ENCODE peak calls at places on chromosomes 7 and 10, in four cellular contexts. R is uterus, K is EL, T is neural crest cell. S is an unnamed sample.

GRCh38 chr7:142581341-142581740 is 167.9 kb upstream of the PRSS1 start:
- DNase-seq in R (no peak), K (peak), T (no peak), S (peak)

GRCh38 chr7:111846900-111847299 is 284.6 kb upstream of the IMMP2L start:
- DNase-seq in R (no peak), K (no peak), T (no peak), S (no peak)

GRCh38 chr10:51964630-51965029 is 265.2 kb upstream of the CSTF2T start:
- DNase-seq in R (no peak), K (no peak), T (no peak), S (no peak)

GRCh38 chr7:106167439-106168136 is 55.5 kb upstream of the SYPL1 start:
- DNase-seq in R (no peak), K (peak), T (no peak), S (no peak)

GRCh38 chr10:45373783-45374450 is at the start of gene ALOX5:
- DNase-seq in R (peak), K (no peak), T (no peak), S (no peak)

GRCh38 chr7:44889096-44889775 is 3.9 kb upstream of the PURB start:
- DNase-seq in R (no peak), K (no peak), T (no peak), S (no peak)

GRCh38 chr10:3892440-3893101 is 107.6 kb upstream of the KLF6 start:
- DNase-seq in R (no peak), K (peak), T (no peak), S (no peak)

GRCh38 chr7:28957822-28958234 is 302 bp downstream of the TRIL start:
- DNase-seq in R (peak), K (peak), T (no peak), S (peak)

GRCh38 chr10:70115948-70116682 is 16.5 kb downstream of the AIFM2 start:
- DNase-seq in R (peak), K (peak), T (peak), S (peak)

GRCh38 chr10:77305650-77306632 is 331.7 kb downstream of the KCNMA1 start:
- DNase-seq in R (no peak), K (peak), T (no peak), S (no peak)

GRCh38 chr10:133167693-133168616 is 7.9 kb downstream of the KNDC1 start:
- DNase-seq in R (no peak), K (no peak), T (no peak), S (no peak)

GRCh38 chr7:23161502-23161901 is 20.3 kb upstream of the NUP42 start:
- DNase-seq in R (no peak), K (no peak), T (no peak), S (no peak)

GRCh38 chr7:32462966-32463365 is 27.2 kb downstream of the LSM5 start:
- DNase-seq in R (no peak), K (no peak), T (no peak), S (peak)

GRCh38 chr7:78970440-78970916 is 483.0 kb downstream of the MAGI2 start:
- DNase-seq in R (no peak), K (peak), T (no peak), S (no peak)

GRCh38 chr10:132526676-132527075 is 10.9 kb upstream of the INPP5A start:
- DNase-seq in R (no peak), K (peak), T (no peak), S (peak)

GRCh38 chr10:114665406-114665805 is 7.3 kb upstream of the ABLIM1 start:
- DNase-seq in R (no peak), K (no peak), T (no peak), S (no peak)

GRCh38 chr7:43535810-43536585 is 46.9 kb upstream of the STK17A start:
- DNase-seq in R (no peak), K (peak), T (no peak), S (peak)

GRCh38 chr7:46486264-46487206 is 565.5 kb upstream of the IGFBP3 start:
- DNase-seq in R (peak), K (peak), T (no peak), S (peak)

GRCh38 chr7:138316421-138317043 is 143.5 kb upstream of the TRIM24 start:
- DNase-seq in R (no peak), K (peak), T (no peak), S (no peak)

GRCh38 chr10:70599791-70600190 is 2.8 kb downstream of the PRF1 start:
- DNase-seq in R (no peak), K (no peak), T (no peak), S (no peak)

GRCh38 chr7:54944179-54944578 is 74.6 kb upstream of the EGFR start:
- DNase-seq in R (no peak), K (peak), T (no peak), S (peak)

GRCh38 chr10:6296456-6297214 is 93.9 kb downstream of the PFKFB3 start:
- DNase-seq in R (no peak), K (no peak), T (no peak), S (no peak)

GRCh38 chr10:4051408-4052151 is 266.6 kb upstream of the KLF6 start:
- DNase-seq in R (no peak), K (no peak), T (no peak), S (peak)

GRCh38 chr10:624605-625334 is 64.7 kb downstream of the DIP2C start:
- DNase-seq in R (peak), K (peak), T (peak), S (peak)

GRCh38 chr7:55056577-55057480 is 38.0 kb downstream of the EGFR start:
- DNase-seq in R (no peak), K (peak), T (no peak), S (peak)

GRCh38 chr10:109902992-109903947 is 20.0 kb downstream of the XPNPEP1 start:
- DNase-seq in R (no peak), K (peak), T (no peak), S (peak)

GRCh38 chr10:124543971-124544370 is 82.3 kb downstream of the LHPP start:
- DNase-seq in R (no peak), K (no peak), T (no peak), S (no peak)

GRCh38 chr7:81248420-81248819 is 329.6 kb upstream of the SEMA3C start:
- DNase-seq in R (no peak), K (peak), T (no peak), S (no peak)

GRCh38 chr7:117077658-117078057 is 124.4 kb downstream of the ST7 start:
- DNase-seq in R (no peak), K (no peak), T (no peak), S (no peak)

GRCh38 chr10:63217120-63217605 is 84.0 kb downstream of the NRBF2 start:
- DNase-seq in R (no peak), K (peak), T (no peak), S (peak)

GRCh38 chr10:6101181-6101580 is 12.3 kb downstream of the RBM17 start:
- DNase-seq in R (no peak), K (no peak), T (no peak), S (no peak)

GRCh38 chr7:125316451-125316850 is 386.8 kb upstream of the POT1 start:
- DNase-seq in R (no peak), K (no peak), T (no peak), S (no peak)

GRCh38 chr7:131188367-131189339 is 139.0 kb upstream of the MKLN1 start:
- DNase-seq in R (no peak), K (peak), T (no peak), S (peak)

GRCh38 chr10:48384699-48384982 is 78.2 kb downstream of the MAPK8 start:
- DNase-seq in R (no peak), K (no peak), T (no peak), S (no peak)

GRCh38 chr10:71585579-71586092 is 133.9 kb downstream of the C10orf105 start:
- DNase-seq in R (no peak), K (no peak), T (no peak), S (no peak)

S was measured in RPMI7951.